ENCODE peak calls at places on chromosomes 2 and 18, in ten cellular contexts. W is activated gamma-delta T cell treated with Interleukin-2 at 50 U/mL for 16 hours; V is Calu3; U is GF-D8; N is sigmoid colon; M is mesothelial cell of epicardium; S is astrocyte of the spinal cord; C is small intestine; F is stimulated activated CD4-positive, alpha-beta T cell treated with anti-CD3 and anti-CD28 coated beads, Interleukin-2, amount 100 ng/mL, for 48 hours; O is upper lobe of right lung. R is an unnamed sample.

GRCh38 chr2:16664809-16665745 is 557 bp downstream of the CYRIA start:
- DNase-seq in N (peak), M (no peak), S (no peak), W (no peak), F (no peak), C (no peak), V (no peak), U (no peak), O (no peak), R (no peak)

GRCh38 chr2:119734051-119734450 is 25.7 kb upstream of the PTPN4 start:
- DNase-seq in N (no peak), V (no peak), U (no peak), C (no peak), W (no peak), O (no peak), S (no peak), F (no peak), M (no peak), R (no peak)

GRCh38 chr2:12717988-12718661 is 1.4 kb downstream of the TRIB2 start:
- DNase-seq in O (no peak), W (peak), S (peak), N (peak), C (peak), M (no peak), F (peak), U (no peak), V (no peak), R (peak)

GRCh38 chr2:63053889-63054725 is 3.5 kb downstream of the OTX1 start:
- DNase-seq in U (no peak), V (no peak), O (no peak), C (peak), M (no peak), F (peak), S (no peak), N (peak), W (no peak), R (no peak)

GRCh38 chr2:13006407-13006806 is 289.7 kb downstream of the TRIB2 start:
- DNase-seq in S (no peak), V (no peak), W (no peak), O (no peak), C (no peak), U (no peak), F (no peak), N (no peak), M (no peak), R (no peak)

GRCh38 chr2:219642064-219642444 is 14.6 kb downstream of the SLC4A3 start:
- DNase-seq in W (no peak), O (no peak), U (no peak), N (peak), S (no peak), C (no peak), F (no peak), M (no peak), V (no peak), R (no peak)

GRCh38 chr2:84919885-84920580 is 14.6 kb downstream of the TMSB10 start:
- DNase-seq in F (no peak), O (no peak), M (no peak), W (no peak), S (peak), N (peak), C (peak), V (peak), U (no peak), R (no peak)

GRCh38 chr2:45812039-45812500 is 160.6 kb downstream of the PRKCE start:
- DNase-seq in F (no peak), S (peak), V (no peak), O (no peak), U (no peak), W (no peak), C (no peak), M (no peak), N (no peak), R (no peak)

GRCh38 chr2:12684471-12684936 is 32.2 kb upstream of the TRIB2 start:
- DNase-seq in U (no peak), O (no peak), C (peak), S (peak), W (no peak), V (no peak), N (peak), F (no peak), M (no peak), R (no peak)

GRCh38 chr2:63827749-63828148 is 13.9 kb upstream of the UGP2 start:
- DNase-seq in V (no peak), S (peak), C (no peak), F (no peak), O (no peak), W (no peak), U (no peak), N (no peak), M (no peak), R (no peak)

GRCh38 chr2:118954297-118955060 is 12.5 kb downstream of the MARCO start:
- DNase-seq in O (no peak), C (no peak), F (no peak), V (no peak), N (no peak), W (no peak), S (no peak), U (no peak), M (no peak), R (no peak)

GRCh38 chr2:133734699-133735098 is 166.4 kb upstream of the NCKAP5 start:
- DNase-seq in M (no peak), O (no peak), U (no peak), V (no peak), S (no peak), F (no peak), W (no peak), N (no peak), C (no peak), R (no peak)

GRCh38 chr2:135132314-135132713 is 80.2 kb downstream of the RAB3GAP1 start:
- DNase-seq in S (peak), N (no peak), O (no peak), C (no peak), W (no peak), V (no peak), M (no peak), F (no peak), U (no peak), R (no peak)

GRCh38 chr18:49851624-49852023 is 38.3 kb upstream of the ACAA2 start:
- DNase-seq in M (no peak), F (no peak), W (no peak), S (no peak), V (no peak), U (no peak), N (no peak), C (no peak), O (no peak), R (no peak)

GRCh38 chr2:42060028-42060427 is 12.2 kb downstream of the PKDCC start:
- DNase-seq in W (no peak), F (no peak), N (no peak), V (no peak), C (no peak), O (no peak), M (no peak), S (no peak), U (no peak), R (no peak)

GRCh38 chr2:239046822-239047221 is 198.9 kb downstream of the TWIST2 start:
- DNase-seq in F (no peak), M (no peak), O (no peak), S (no peak), C (no peak), V (no peak), N (peak), W (no peak), U (no peak), R (no peak)

GRCh38 chr2:8268172-8268783 is 413.6 kb upstream of the ID2 start:
- DNase-seq in V (no peak), N (no peak), C (no peak), M (no peak), S (peak), W (no peak), U (no peak), O (no peak), F (no peak), R (no peak)

R was measured in effector memory CD8-positive, alpha-beta T cell.